ENCODE peak calls at places on chromosomes 2 and 18, in ten cellular contexts. F, J, M, Y, C, P, N, H, D and O are unnamed samples.

GRCh38 chr18:50973367-50974126 is 5.7 kb downstream of the ELAC1 start:
- DNase-seq in F (no peak), J (peak; percentile 47), M (peak; percentile 70), Y (no peak), C (peak; percentile 45), P (peak; percentile 61), N (no peak), H (no peak), D (no peak), O (no peak)

GRCh38 chr2:179939282-179939681 is 67.8 kb downstream of the CWC22 start:
- DNase-seq in F (no peak), J (no peak), M (no peak), Y (no peak), C (no peak), P (peak; percentile 22), N (no peak), H (no peak), D (no peak), O (no peak)

GRCh38 chr18:46562674-46563192 is 94.3 kb downstream of the LOXHD1 start:
- DNase-seq in F (no peak), J (no peak), M (no peak), Y (no peak), C (no peak), P (no peak), N (no peak), H (no peak), D (no peak), O (no peak)

GRCh38 chr18:74282359-74283254 is 9.2 kb downstream of the CYB5A start:
- DNase-seq in F (no peak), J (no peak), M (peak; percentile 51), Y (no peak), C (no peak), P (no peak), N (no peak), H (no peak), D (no peak), O (no peak)

GRCh38 chr2:145874466-145874865 is 1354.5 kb upstream of the ZEB2 start:
- DNase-seq in F (no peak), J (no peak), M (peak; percentile 61), Y (no peak), C (peak; percentile 59), P (no peak), N (no peak), H (no peak), D (no peak), O (no peak)

GRCh38 chr2:42929985-42930581 is 137.7 kb upstream of the HAAO start:
- DNase-seq in F (no peak), J (no peak), M (no peak), Y (no peak), C (peak; percentile 85), P (no peak), N (peak; percentile 80), H (no peak), D (peak; percentile 72), O (no peak)

GRCh38 chr2:234952270-234953115 is 676 bp downstream of the SH3BP4 start:
- DNase-seq in F (no peak), J (peak; percentile 20), M (peak; percentile 47), Y (no peak), C (no peak), P (peak; percentile 59), N (no peak), H (peak; percentile 64), D (peak; percentile 73), O (peak; percentile 78)

GRCh38 chr18:31190919-31191318 is 28.3 kb upstream of the DSC1 start:
- DNase-seq in F (no peak), J (no peak), M (peak; percentile 52), Y (no peak), C (no peak), P (no peak), N (no peak), H (no peak), D (no peak), O (no peak)

GRCh38 chr2:55296393-55296792 is 27.4 kb upstream of the MTIF2 start:
- DNase-seq in F (no peak), J (no peak), M (no peak), Y (no peak), C (no peak), P (no peak), N (no peak), H (no peak), D (no peak), O (no peak)

GRCh38 chr2:119751706-119752105 is 8.0 kb upstream of the PTPN4 start:
- DNase-seq in F (no peak), J (no peak), M (peak; percentile 44), Y (no peak), C (no peak), P (no peak), N (no peak), H (no peak), D (no peak), O (no peak)

GRCh38 chr18:499351-500229 is 911 bp downstream of the COLEC12 start:
- DNase-seq in F (no peak), J (peak; percentile 19), M (peak; percentile 52), Y (no peak), C (peak; percentile 94), P (peak; percentile 76), N (no peak), H (peak; percentile 52), D (no peak), O (no peak)

GRCh38 chr2:153214349-153214748 is 264.2 kb downstream of the RPRM start:
- DNase-seq in F (no peak), J (no peak), M (no peak), Y (no peak), C (no peak), P (no peak), N (no peak), H (no peak), D (no peak), O (no peak)

GRCh38 chr2:224312741-224313140 is 89.2 kb downstream of the FAM124B start:
- DNase-seq in F (no peak), J (no peak), M (no peak), Y (no peak), C (no peak), P (no peak), N (no peak), H (no peak), D (no peak), O (no peak)

DNA sequence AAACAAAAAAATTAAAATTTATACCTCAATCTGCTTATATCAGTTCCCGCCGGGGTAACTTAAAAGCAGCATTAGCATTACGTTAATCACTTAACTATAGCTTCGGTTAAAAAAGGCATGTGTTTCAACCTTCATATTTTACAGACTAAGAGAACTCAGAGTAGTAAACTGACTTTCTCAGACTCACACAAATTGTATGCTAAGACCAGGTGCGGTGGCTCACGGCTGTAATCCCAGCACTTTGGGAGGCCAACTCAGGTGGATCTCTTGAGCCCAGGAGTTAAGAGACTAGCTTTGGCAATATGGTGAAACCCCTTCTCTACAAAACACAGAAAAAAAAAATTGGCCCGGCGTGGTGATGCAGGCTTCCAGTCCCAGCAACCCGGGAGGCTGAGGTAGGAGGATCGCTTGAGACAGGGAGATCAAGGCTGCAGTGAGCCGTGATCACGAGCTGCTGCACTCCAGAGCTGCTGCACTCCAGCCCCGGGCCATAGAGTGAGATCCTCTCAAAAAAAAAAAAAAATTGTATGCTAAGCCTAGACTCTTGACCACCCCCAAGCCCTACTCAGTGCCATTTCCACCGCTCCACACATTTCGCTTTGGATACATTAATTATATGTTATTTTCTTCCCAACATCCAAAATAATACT is 2.4 kb downstream of the HNRNPLL start:
- DNase-seq in F (no peak), J (no peak), M (peak; percentile 21), Y (no peak), C (peak; percentile 26), P (peak; percentile 47), N (no peak), H (peak; percentile 18), D (no peak), O (no peak)
- H3K4me1 ChIP-seq in F (peaks cover 3% of the 10 kb centered on the region), J (peaks cover 47% of the 10 kb centered on the region), M (peaks cover 28% of the 10 kb centered on the region), Y (peaks cover 13% of the 10 kb centered on the region), C (peaks cover 14% of the 10 kb centered on the region), P (peaks cover 23% of the 10 kb centered on the region), N (no peaks in the 10 kb centered on the region), H (peaks cover 43% of the 10 kb centered on the region), D (peaks cover 3% of the 10 kb centered on the region), O (peaks cover 59% of the 10 kb centered on the region)

GRCh38 chr2:172588931-172589330 is 33.0 kb downstream of the PDK1 start:
- DNase-seq in F (no peak), J (no peak), M (peak; percentile 54), Y (no peak), C (peak; percentile 19), P (no peak), N (no peak), H (no peak), D (no peak), O (no peak)

GRCh38 chr2:172582656-172583055 is 26.8 kb downstream of the PDK1 start:
- DNase-seq in F (no peak), J (no peak), M (no peak), Y (no peak), C (no peak), P (no peak), N (no peak), H (no peak), D (no peak), O (no peak)

GRCh38 chr2:172580544-172580943 is 24.7 kb downstream of the PDK1 start:
- DNase-seq in F (no peak), J (no peak), M (no peak), Y (no peak), C (no peak), P (no peak), N (no peak), H (no peak), D (no peak), O (no peak)

GRCh38 chr2:172586255-172586891 is 30.5 kb downstream of the PDK1 start:
- DNase-seq in F (no peak), J (no peak), M (no peak), Y (no peak), C (peak; percentile 56), P (no peak), N (no peak), H (no peak), D (no peak), O (no peak)
- H3K4me1 ChIP-seq in F (no peaks in the 10 kb centered on the region), J (no peaks in the 10 kb centered on the region), M (peaks cover 13% of the 10 kb centered on the region), Y (no peaks in the 10 kb centered on the region), C (no peaks in the 10 kb centered on the region), P (no peaks in the 10 kb centered on the region), N (no peaks in the 10 kb centered on the region), H (peaks cover 8% of the 10 kb centered on the region), D (peaks cover 2% of the 10 kb centered on the region), O (no peaks in the 10 kb centered on the region)

GRCh38 chr2:64958556-64958955 is 30.6 kb upstream of the SLC1A4 start:
- DNase-seq in F (no peak), J (no peak), M (no peak), Y (no peak), C (no peak), P (no peak), N (no peak), H (no peak), D (no peak), O (no peak)
- H3K4me1 ChIP-seq in F (no peaks in the 10 kb centered on the region), J (no peaks in the 10 kb centered on the region), M (no peaks in the 10 kb centered on the region), Y (no peaks in the 10 kb centered on the region), C (no peaks in the 10 kb centered on the region), P (no peaks in the 10 kb centered on the region), N (no peaks in the 10 kb centered on the region), H (peaks cover 10% of the 10 kb centered on the region), D (peaks cover 3% of the 10 kb centered on the region), O (no peaks in the 10 kb centered on the region)

DNA sequence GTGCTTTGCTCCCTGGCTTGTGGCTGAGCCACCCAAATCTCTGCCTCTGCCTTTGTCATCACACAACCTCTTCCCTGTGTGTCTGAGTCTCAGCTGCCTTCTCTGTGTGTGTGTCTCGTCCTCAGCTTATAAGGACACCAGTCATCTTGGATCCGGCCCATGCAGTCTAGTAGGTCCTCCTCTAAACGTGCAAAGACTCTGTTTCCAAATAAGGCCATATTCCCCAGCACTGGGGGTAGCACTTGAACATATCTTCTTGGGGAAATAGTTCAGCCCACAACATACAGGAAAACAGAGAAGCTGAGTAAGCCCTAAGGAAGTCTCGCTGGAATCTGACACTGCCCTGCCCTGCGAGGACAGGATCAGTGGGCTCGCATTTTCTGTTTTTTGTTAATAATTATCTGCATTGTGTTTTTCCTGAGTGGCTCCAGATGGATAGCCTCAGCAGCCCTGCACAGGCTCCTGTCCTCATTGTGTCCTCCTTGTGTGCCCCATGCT is 42.1 kb downstream of the MTCL1 start:
- DNase-seq in F (no peak), J (peak; percentile 54), M (peak; percentile 7), Y (no peak), C (peak; percentile 96), P (no peak), N (no peak), H (no peak), D (no peak), O (no peak)
- H3K4me1 ChIP-seq in F (peaks cover 1% of the 10 kb centered on the region), J (peaks cover 98% of the 10 kb centered on the region), M (peaks cover 10% of the 10 kb centered on the region), Y (peaks cover 8% of the 10 kb centered on the region), C (peaks cover 18% of the 10 kb centered on the region), P (peaks cover 23% of the 10 kb centered on the region), N (no peaks in the 10 kb centered on the region), H (no peaks in the 10 kb centered on the region), D (no peaks in the 10 kb centered on the region), O (peaks cover 12% of the 10 kb centered on the region)